ENCODE peak calls at places on chromosomes 1 and 21, in four cellular contexts. L is iPS-NIHi11, J is A172, D is HT-29. A is an unnamed sample.

GRCh38 chr1:203534526-203534925 is 40.6 kb downstream of the OPTC start:
- DNase-seq in J (peak), D (no peak), L (no peak), A (no peak)

GRCh38 chr21:34367320-34367935 is 3.6 kb downstream of the KCNE2 start:
- DNase-seq in J (peak), L (peak), D (peak), A (peak)

GRCh38 chr1:235073968-235074334 is 54.7 kb downstream of the TOMM20 start:
- DNase-seq in J (no peak), D (peak), L (peak), A (no peak)

GRCh38 chr1:117638759-117639158 is 32.9 kb downstream of the TENT5C start:
- DNase-seq in L (no peak), D (no peak), J (no peak), A (no peak)

GRCh38 chr1:2368053-2368744 is 23.2 kb downstream of the MORN1 start:
- DNase-seq in L (no peak), D (no peak), J (no peak), A (no peak)

GRCh38 chr1:193031431-193031830 is 27.7 kb downstream of the UCHL5 start:
- DNase-seq in J (peak), D (peak), L (no peak), A (no peak)

GRCh38 chr1:2948751-2949680 is 72.3 kb upstream of the ACTRT2 start:
- DNase-seq in L (no peak), D (no peak), J (no peak), A (no peak)

GRCh38 chr1:215860833-215861232 is 293.7 kb downstream of the KCTD3 start:
- DNase-seq in L (no peak), D (no peak), J (no peak), A (no peak)

GRCh38 chr1:246803373-246803772 is 79.2 kb downstream of the SCCPDH start:
- DNase-seq in L (no peak), J (no peak), D (no peak), A (no peak)

GRCh38 chr1:11730429-11730861 is 5.5 kb upstream of the AGTRAP start:
- DNase-seq in J (peak), L (no peak), D (peak), A (no peak)

GRCh38 chr1:226466301-226466700 is 58.4 kb upstream of the PARP1 start:
- DNase-seq in J (no peak), D (no peak), L (no peak), A (no peak)

GRCh38 chr1:67832737-67833594 is at the start of gene GNG12:
- DNase-seq in L (peak), D (peak), J (peak), A (peak)